ENCODE peak calls at places on chromosomes 13 and 19, in five cellular contexts. O is fibroblast of lung, T is IMR-90, Q is neural progenitor cell, A is breast epithelium. N is an unnamed sample. For H3K4me1, the result is how much of the 10 kb centered on the place peaks cover.

GRCh38 chr19:48271531-48272151 is 1.8 kb downstream of the ZNF114 start:
- DNase-seq in O (peak), T (peak), Q (peak), A (no peak), N (no peak)

GRCh38 chr13:91247768-91248167 is 99.7 kb upstream of the MIR17HG start:
- DNase-seq in O (peak), T (no peak), Q (no peak), A (no peak), N (no peak)

GRCh38 chr13:113735194-113735593 is 23.8 kb upstream of the TMEM255B start:
- DNase-seq in O (no peak), T (no peak), Q (no peak), A (no peak), N (no peak)

GRCh38 chr13:37369618-37370017 is 228.9 kb downstream of the POSTN start:
- DNase-seq in O (peak), T (peak), Q (no peak), A (no peak), N (no peak)

GRCh38 chr13:34678154-34678553 is 263.9 kb upstream of the NBEA start:
- DNase-seq in O (peak), T (no peak), Q (no peak), A (no peak), N (no peak)

GRCh38 chr19:39843919-39844793 is 2.0 kb downstream of the FBL start:
- DNase-seq in O (peak), T (peak), Q (peak), A (no peak), N (no peak)

GRCh38 chr13:88908896-88909535 is 1237.8 kb downstream of the SLITRK5 start:
- DNase-seq in O (peak), T (no peak), Q (peak), A (peak), N (no peak)

GRCh38 chr19:15456441-15456840 is 6.7 kb upstream of the WIZ start:
- DNase-seq in O (no peak), T (no peak), Q (no peak), A (no peak), N (no peak)

GRCh38 chr19:29687897-29688728 is 22.9 kb downstream of the PLEKHF1 start:
- DNase-seq in O (peak), T (peak), Q (no peak), A (no peak), N (no peak)

DNA sequence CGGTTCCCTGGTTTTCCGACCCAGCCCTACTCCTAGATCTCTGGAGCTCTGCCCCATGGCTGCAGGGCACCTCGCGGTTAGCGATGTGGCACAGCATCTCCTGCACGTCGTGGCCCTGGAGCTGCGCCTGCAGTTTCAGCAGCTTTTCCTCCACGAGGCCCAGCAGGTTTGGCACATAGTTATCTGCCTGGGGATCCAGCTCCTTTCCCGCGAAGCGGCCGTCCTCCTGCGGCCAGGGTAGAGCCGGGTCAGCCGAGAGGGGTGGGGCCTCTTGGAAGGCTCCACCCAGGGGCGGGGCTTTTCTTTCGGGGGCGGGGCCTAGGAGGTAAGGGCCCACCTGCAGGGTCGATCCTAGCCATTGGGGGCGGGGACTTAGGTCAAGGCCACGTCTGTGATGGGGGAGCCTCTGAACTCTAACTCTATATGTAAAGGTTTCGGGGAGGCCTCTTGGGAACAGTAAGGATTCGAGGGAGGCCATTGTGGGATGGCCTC is 2.5 kb upstream of the RGL3 start:
- DNase-seq in O (no peak), T (no peak), Q (peak), A (no peak), N (no peak)
- H3K4me3 ChIP-seq in O (no peak), T (no peak), Q (peak), A (peak), N (peak)

GRCh38 chr13:43305416-43305815 is 282.0 kb downstream of the DNAJC15 start:
- DNase-seq in O (no peak), T (peak), Q (no peak), A (no peak), N (no peak)
- H3K4me1 ChIP-seq in O (under half), T (under half), Q (under half), A (under half), N (under half)

DNA sequence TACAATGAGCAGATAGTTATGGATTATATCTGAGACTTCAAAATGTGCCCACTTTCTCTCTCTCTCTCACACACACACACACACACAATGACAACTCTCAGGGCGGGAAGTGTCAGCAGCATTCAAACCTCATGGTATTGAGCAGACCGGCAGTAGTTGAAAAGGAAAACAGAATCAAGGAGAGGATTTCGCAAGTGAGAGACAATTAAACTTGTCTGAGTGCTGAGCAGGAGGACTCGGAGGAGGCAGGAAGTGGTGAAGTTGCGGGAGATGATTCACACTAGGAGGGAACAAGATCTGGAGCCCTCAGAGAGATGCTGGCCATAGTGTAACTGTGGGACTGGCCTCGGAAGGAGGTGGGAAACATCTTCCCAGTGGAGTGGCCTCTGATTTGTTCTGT is 353.1 kb downstream of the EFNB2 start:
- DNase-seq in O (peak), T (peak), Q (no peak), A (no peak), N (no peak)
- H3K4me3 ChIP-seq in O (no peak), T (no peak), Q (no peak), A (no peak), N (no peak)

GRCh38 chr13:50334944-50335343 is 319.7 kb downstream of the KCNRG start:
- DNase-seq in O (no peak), T (peak), Q (peak), A (no peak), N (no peak)
- H3K4me1 ChIP-seq in O (under half), T (under half), Q (under half), A (under half), N (under half)

GRCh38 chr19:1998712-1999708 is 16.5 kb downstream of the BTBD2 start:
- DNase-seq in O (no peak), T (no peak), Q (no peak), A (no peak), N (no peak)
- H3K4me3 ChIP-seq in O (no peak), T (no peak), Q (no peak), A (no peak), N (no peak)

GRCh38 chr19:12785431-12786011 is 5.8 kb upstream of the JUNB start:
- DNase-seq in O (no peak), T (no peak), Q (no peak), A (no peak), N (no peak)
- H3K4me1 ChIP-seq in O (under half), T (under half), Q (under half), A (under half), N (under half)

DNA sequence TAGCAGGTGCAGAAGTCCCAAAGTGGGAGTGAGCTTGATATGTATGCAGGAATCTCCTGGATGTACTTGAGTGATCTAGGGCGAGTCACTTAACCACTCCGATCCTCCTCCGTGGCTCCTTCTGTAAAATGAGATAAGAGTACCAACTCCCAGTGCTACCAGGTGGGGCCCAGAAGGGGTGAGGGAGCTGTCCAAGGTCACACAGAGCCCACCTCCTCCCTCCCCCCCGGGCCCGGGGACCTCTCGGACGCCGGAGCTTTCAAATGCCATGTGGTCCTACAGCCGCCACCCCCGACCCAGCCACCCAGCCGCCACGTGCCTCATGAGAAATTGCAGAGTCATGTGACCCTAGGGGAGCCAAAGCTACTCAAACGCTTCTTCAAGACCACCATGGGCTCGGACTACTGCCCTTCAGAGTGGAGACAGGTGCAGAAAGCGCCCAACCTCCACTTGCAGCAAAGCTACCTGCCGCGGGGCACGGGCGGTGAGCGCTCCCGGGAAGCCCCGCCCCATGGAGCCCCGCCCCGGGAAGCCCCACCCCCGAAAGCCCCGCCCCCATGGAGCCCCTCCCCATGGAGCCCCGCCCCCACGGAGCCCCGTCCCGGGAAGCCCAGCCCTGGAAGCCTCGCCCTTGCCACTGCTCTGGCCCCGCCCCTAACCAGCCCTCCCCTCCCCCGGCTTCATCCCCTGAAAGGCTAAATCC is 10.1 kb upstream of the ZNF358 start:
- DNase-seq in O (no peak), T (no peak), Q (peak), A (no peak), N (no peak)
- H3K4me3 ChIP-seq in O (no peak), T (no peak), Q (no peak), A (peak), N (peak)

DNA sequence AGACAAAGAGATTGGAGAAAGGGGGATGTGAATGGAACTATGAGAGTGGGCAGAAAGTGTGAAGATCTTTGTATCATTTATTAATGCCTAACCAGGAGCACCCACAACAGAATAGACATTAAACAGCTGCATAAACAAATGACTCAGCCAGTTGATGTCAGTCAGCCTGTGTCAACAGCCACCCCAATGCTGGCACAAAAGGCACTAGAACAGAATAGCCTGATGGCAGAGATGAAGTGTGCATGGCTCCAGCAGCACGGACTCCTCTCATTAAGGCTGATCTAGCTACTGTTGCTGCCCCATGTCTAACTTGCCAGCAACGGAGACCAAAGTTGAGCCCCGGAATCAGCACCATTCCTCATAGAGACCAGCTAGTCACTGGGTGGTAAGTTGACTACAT is 7.8 kb downstream of the CPB2 start:
- DNase-seq in O (no peak), T (no peak), Q (no peak), A (no peak), N (no peak)
- H3K4me1 ChIP-seq in O (under half), T (under half), Q (under half), A (under half), N (under half)

DNA sequence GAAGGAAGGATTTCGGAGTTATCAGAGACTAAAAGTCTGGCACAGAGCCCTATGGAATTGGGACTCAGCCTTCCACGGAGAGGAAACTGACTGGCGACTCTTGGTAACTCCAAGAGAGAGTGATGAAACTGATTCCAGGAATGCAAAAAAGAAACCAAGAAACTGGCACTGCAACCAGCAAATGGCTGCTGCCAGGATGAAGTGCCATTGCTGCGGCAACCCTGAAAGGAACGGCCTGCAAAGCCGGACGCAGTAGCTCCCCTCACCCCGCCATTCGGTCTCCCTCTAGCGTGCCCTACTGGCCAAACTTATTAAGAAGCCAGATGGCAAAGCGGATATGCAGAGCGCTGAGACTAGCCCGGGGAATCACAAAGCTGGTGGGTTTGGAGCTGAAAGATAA is 236.0 kb downstream of the PCDH9 start:
- DNase-seq in O (peak), T (peak), Q (peak), A (peak), N (peak)
- H3K4me3 ChIP-seq in O (peak), T (peak), Q (no peak), A (peak), N (no peak)